ENCODE peak calls at places on chromosomes 13 and 19, in seven cellular contexts. X, N, J, S, Q, O and Y are unnamed samples.

GRCh38 chr19:50368649-50369570 is 3.5 kb upstream of the NAPSA start:
- DNase-seq in S (peak), N (peak), X (peak), Q (no peak), O (peak), J (peak), Y (peak)

GRCh38 chr13:34201050-34201913 is 383.3 kb downstream of the RFC3 start:
- DNase-seq in X (no peak), N (no peak), O (no peak), J (peak), S (peak), Q (no peak), Y (no peak)

GRCh38 chr13:32017449-32017848 is 14.1 kb upstream of the FRY start:
- DNase-seq in O (no peak), S (no peak), J (no peak), Q (no peak), X (no peak), N (no peak), Y (no peak)

GRCh38 chr13:23509781-23510543 is 60.2 kb upstream of the TNFRSF19 start:
- DNase-seq in O (no peak), J (no peak), N (no peak), Q (no peak), S (peak), X (peak), Y (no peak)

GRCh38 chr19:47615714-47616113 is 6.8 kb downstream of the BICRA start:
- DNase-seq in S (no peak), Q (no peak), N (no peak), J (no peak), X (no peak), O (no peak), Y (no peak)

GRCh38 chr19:35135389-35135909 is 590 bp upstream of the LGI4 start:
- DNase-seq in O (peak), J (peak), Q (no peak), S (peak), N (peak), X (peak), Y (peak)

GRCh38 chr19:22422220-22422619 is at the start of gene ZNF98:
- DNase-seq in S (no peak), J (peak), Q (no peak), N (no peak), O (no peak), X (no peak), Y (no peak)

GRCh38 chr13:93708323-93709075 is 481.9 kb downstream of the GPC6 start:
- DNase-seq in O (no peak), Q (no peak), X (no peak), N (no peak), J (no peak), S (no peak), Y (no peak)

GRCh38 chr13:79869326-79869725 is 388.4 kb downstream of the NDFIP2 start:
- DNase-seq in X (no peak), N (no peak), O (no peak), J (no peak), S (peak), Q (no peak), Y (no peak)

GRCh38 chr19:13010038-13010991 is 15.0 kb downstream of the NFIX start:
- DNase-seq in S (no peak), O (no peak), Q (no peak), X (no peak), N (no peak), J (peak), Y (no peak)

GRCh38 chr13:22596157-22596863 is 584.5 kb upstream of the SGCG start:
- DNase-seq in S (no peak), J (no peak), N (no peak), X (peak), O (no peak), Q (no peak), Y (no peak)

GRCh38 chr13:95624020-95624419 is 20.5 kb downstream of the DZIP1 start:
- DNase-seq in X (peak), J (no peak), Q (no peak), O (peak), S (peak), N (no peak), Y (no peak)

GRCh38 chr19:30163663-30164062 is 208.5 kb upstream of the ZNF536 start:
- DNase-seq in O (no peak), N (no peak), J (no peak), Q (no peak), X (no peak), S (no peak), Y (no peak)

GRCh38 chr13:97141564-97142005 is 80.5 kb upstream of the MBNL2 start:
- DNase-seq in S (peak), X (peak), N (peak), Q (peak), J (no peak), O (peak), Y (peak)

GRCh38 chr19:34408421-34408820 is 4.2 kb downstream of the PDCD2L start:
- DNase-seq in O (no peak), Q (no peak), J (no peak), X (no peak), S (no peak), N (no peak), Y (no peak)

GRCh38 chr13:98299954-98300350 is 122.9 kb upstream of the RNF113B start:
- DNase-seq in S (no peak), J (no peak), Q (no peak), X (no peak), N (no peak), O (no peak), Y (no peak)

GRCh38 chr13:39886336-39886735 is 230.9 kb downstream of the COG6 start:
- DNase-seq in Q (no peak), S (no peak), O (no peak), N (no peak), J (no peak), X (no peak), Y (no peak)

GRCh38 chr19:49347835-49348234 is 12.6 kb downstream of the CD37 start:
- DNase-seq in N (no peak), Q (no peak), S (peak), O (peak), J (no peak), X (peak), Y (peak)

GRCh38 chr13:27170521-27171243 is 929 bp downstream of the USP12 start:
- DNase-seq in X (peak), J (peak), S (no peak), N (peak), Q (no peak), O (peak), Y (peak)

GRCh38 chr13:32811297-32811800 is 204.9 kb upstream of the KL start:
- DNase-seq in O (peak), N (no peak), J (no peak), S (no peak), X (no peak), Q (no peak), Y (no peak)

GRCh38 chr19:7652061-7652641 is 15.2 kb downstream of the STXBP2 start:
- DNase-seq in J (peak), Q (peak), X (peak), S (peak), O (peak), N (peak), Y (peak)

GRCh38 chr19:42125536-42125935 is 6.7 kb downstream of the POU2F2 start:
- DNase-seq in Q (no peak), J (no peak), X (no peak), N (no peak), O (no peak), S (no peak), Y (no peak)

GRCh38 chr13:44259045-44260042 is 114.3 kb upstream of the SERP2 start:
- DNase-seq in Q (no peak), S (peak), J (no peak), O (no peak), N (peak), X (no peak), Y (no peak)

GRCh38 chr19:13079542-13079986 is 23.1 kb downstream of the LYL1 start:
- DNase-seq in N (no peak), X (no peak), O (no peak), S (peak), Q (no peak), J (peak), Y (no peak)

GRCh38 chr13:44686478-44687071 is 110.4 kb upstream of the TSC22D1 start:
- DNase-seq in X (no peak), O (no peak), N (no peak), J (no peak), Q (no peak), S (no peak), Y (no peak)

GRCh38 chr13:38844581-38844980 is 146.1 kb downstream of the STOML3 start:
- DNase-seq in O (no peak), Q (no peak), J (no peak), S (no peak), N (no peak), X (no peak), Y (no peak)

GRCh38 chr19:737591-738093 is 13.3 kb upstream of the MISP start:
- DNase-seq in Q (no peak), S (peak), J (no peak), X (peak), N (no peak), O (peak), Y (peak)

GRCh38 chr13:49400755-49401659 is 42.9 kb downstream of the CAB39L start:
- DNase-seq in S (peak), X (peak), J (peak), Q (no peak), O (peak), N (peak), Y (no peak)

GRCh38 chr13:48255954-48256353 is 22.9 kb downstream of the ITM2B start:
- DNase-seq in O (no peak), S (no peak), Q (no peak), X (no peak), J (no peak), N (no peak), Y (no peak)

GRCh38 chr19:14073925-14074838 is 1.6 kb downstream of the MISP3 start:
- DNase-seq in S (peak), N (no peak), X (peak), J (no peak), Q (no peak), O (no peak), Y (no peak)

GRCh38 chr13:67228909-67229308 is 1.2 kb downstream of the PCDH9 start:
- DNase-seq in S (peak), Q (no peak), X (no peak), O (no peak), N (no peak), J (no peak), Y (no peak)

GRCh38 chr19:9903341-9903740 is 33.0 kb downstream of the OLFM2 start:
- DNase-seq in O (no peak), N (no peak), Q (no peak), X (no peak), S (no peak), J (no peak), Y (no peak)

GRCh38 chr19:49339364-49340068 is 4.3 kb downstream of the CD37 start:
- DNase-seq in J (peak), X (peak), S (peak), N (peak), O (peak), Q (no peak), Y (no peak)

GRCh38 chr13:35092751-35093150 is 150.7 kb downstream of the NBEA start:
- DNase-seq in S (no peak), N (no peak), Q (no peak), O (no peak), J (no peak), X (no peak), Y (no peak)

GRCh38 chr19:37009871-37010270 is 68.4 kb upstream of the ZNF420 start:
- DNase-seq in N (no peak), S (no peak), X (no peak), J (no peak), Q (no peak), O (no peak), Y (no peak)

GRCh38 chr13:48859168-48860105 is 116.3 kb upstream of the FNDC3A start:
- DNase-seq in J (no peak), S (no peak), N (no peak), O (no peak), X (no peak), Q (no peak), Y (no peak)

GRCh38 chr19:53541971-53542370 is 4.0 kb downstream of the ZNF331 start:
- DNase-seq in N (no peak), J (no peak), S (no peak), O (no peak), X (no peak), Q (no peak), Y (no peak)

GRCh38 chr13:79392882-79393563 is 13.0 kb downstream of the RBM26 start:
- DNase-seq in O (no peak), N (no peak), J (no peak), X (no peak), S (peak), Q (no peak), Y (no peak)

GRCh38 chr13:100543872-100544602 is 44.6 kb downstream of the GGACT start:
- DNase-seq in Q (no peak), O (no peak), N (no peak), J (no peak), X (no peak), S (no peak), Y (no peak)

GRCh38 chr19:8209111-8209964 is at the start of gene CERS4:
- DNase-seq in O (peak), J (peak), N (peak), X (peak), Q (peak), S (peak), Y (peak)

GRCh38 chr19:4121815-4122214 is 2.1 kb downstream of the MAP2K2 start:
- DNase-seq in J (no peak), N (no peak), Q (no peak), S (no peak), O (no peak), X (no peak), Y (no peak)

GRCh38 chr19:4120933-4121612 is 2.8 kb downstream of the MAP2K2 start:
- DNase-seq in Q (no peak), X (no peak), J (no peak), N (no peak), S (no peak), O (no peak), Y (no peak)

GRCh38 chr19:4123615-4124568 is at the start of gene MAP2K2:
- DNase-seq in Q (peak), X (peak), O (peak), S (peak), J (peak), N (peak), Y (peak)

GRCh38 chr19:4122480-4122879 is 1.4 kb downstream of the MAP2K2 start:
- DNase-seq in O (no peak), X (no peak), J (no peak), Q (no peak), S (no peak), N (no peak), Y (no peak)

GRCh38 chr19:4124638-4125037 is 716 bp upstream of the MAP2K2 start:
- DNase-seq in N (no peak), S (no peak), O (peak), J (no peak), Q (no peak), X (no peak), Y (no peak)
- H3K4me3 ChIP-seq in N (no peak), S (no peak), O (peak), J (peak), Q (peak), X (peak), Y (peak)

GRCh38 chr19:44072543-44073401 is 813 bp downstream of the ZNF284 start:
- DNase-seq in S (no peak), O (no peak), N (no peak), Q (no peak), J (no peak), X (no peak), Y (peak)
- TF ChIP-seq CTCF in S (peak), O (no peak), N (no peak), Q (no peak), J (no peak), X (no peak), Y (no peak)

GRCh38 chr19:39142655-39143054 is 17.1 kb downstream of the PAK4 start:
- DNase-seq in J (no peak), Q (no peak), O (no peak), N (no peak), S (no peak), X (no peak), Y (no peak)

GRCh38 chr19:39139305-39140194 is 14.0 kb downstream of the PAK4 start:
- DNase-seq in Q (no peak), X (peak), O (peak), N (no peak), S (no peak), J (no peak), Y (peak)

GRCh38 chr19:39141929-39142328 is 16.3 kb downstream of the PAK4 start:
- DNase-seq in Q (no peak), N (no peak), J (no peak), O (no peak), S (no peak), X (no peak), Y (no peak)

GRCh38 chr19:39140195-39140516 is 14.6 kb downstream of the PAK4 start:
- DNase-seq in S (no peak), J (no peak), Q (no peak), X (no peak), O (no peak), N (no peak), Y (no peak)

DNA sequence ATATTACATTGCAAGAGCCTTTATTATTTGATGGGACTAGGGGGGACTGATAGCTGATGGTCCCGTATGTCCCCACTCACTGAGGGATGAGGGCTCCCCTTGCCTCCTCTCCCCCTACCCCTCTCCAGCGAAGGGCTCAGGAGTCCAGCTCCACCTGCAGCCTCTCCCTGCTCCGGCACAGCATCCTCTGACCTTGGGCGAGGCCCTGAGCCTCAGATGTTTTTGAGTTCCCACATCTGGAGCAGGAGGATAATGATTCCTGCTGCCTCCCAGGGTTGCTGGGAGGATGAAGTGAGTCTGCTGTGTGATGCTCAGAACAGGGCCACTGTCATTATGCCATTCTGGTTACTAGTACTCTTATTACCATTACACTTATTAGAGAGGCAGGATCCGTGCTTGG is 15.0 kb downstream of the PAK4 start:
- DNase-seq in N (no peak), S (no peak), Q (no peak), X (no peak), J (no peak), O (no peak), Y (no peak)
- H3K27ac ChIP-seq in N (no peak), S (no peak), Q (no peak), X (peak), J (no peak), O (no peak), Y (peak)

DNA sequence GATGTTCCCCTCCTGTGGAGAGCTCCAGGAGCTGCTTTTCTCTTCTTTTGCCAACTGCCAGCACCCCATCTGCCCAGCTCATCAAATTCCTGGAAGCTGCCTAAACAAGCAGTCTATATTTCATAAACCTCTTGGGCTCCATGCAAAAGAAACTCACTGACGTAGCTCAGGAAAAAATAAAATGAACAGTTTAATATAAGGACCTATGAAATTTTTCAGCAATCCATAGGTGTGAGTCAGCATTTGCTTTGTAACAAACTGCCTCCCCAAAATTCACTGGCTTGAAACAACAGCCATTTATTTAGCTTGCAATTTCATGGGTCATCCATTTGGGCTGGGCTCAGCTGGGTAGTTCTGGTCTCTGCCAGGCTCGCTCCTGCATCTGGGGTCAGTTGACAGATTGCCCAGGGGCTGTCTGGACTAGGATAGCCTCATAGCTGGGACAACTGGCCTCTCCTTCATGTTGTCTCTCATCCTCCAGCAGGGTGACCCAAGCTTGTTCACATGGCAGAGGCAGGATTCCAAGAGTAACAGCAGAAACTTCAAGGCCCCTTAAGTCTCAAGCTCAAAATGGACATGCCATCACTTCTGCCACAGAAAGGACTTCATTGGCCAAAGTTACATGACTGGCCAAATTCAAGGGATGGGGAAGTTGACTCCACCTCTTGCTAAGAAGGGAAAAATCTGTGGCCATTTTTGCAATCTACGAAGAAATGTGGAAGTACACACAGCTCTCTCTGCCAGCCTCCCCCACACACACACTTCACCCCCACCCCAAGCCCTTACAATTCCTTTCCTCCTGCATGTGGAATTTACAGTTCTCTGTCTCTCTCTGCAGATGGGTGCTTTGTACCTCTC is 7.9 kb upstream of the PVR start:
- DNase-seq in J (no peak), X (no peak), N (no peak), O (no peak), S (peak), Q (no peak), Y (no peak)
- H3K4me3 ChIP-seq in J (no peak), X (no peak), N (no peak), O (no peak), S (no peak), Q (no peak), Y (no peak)

DNA sequence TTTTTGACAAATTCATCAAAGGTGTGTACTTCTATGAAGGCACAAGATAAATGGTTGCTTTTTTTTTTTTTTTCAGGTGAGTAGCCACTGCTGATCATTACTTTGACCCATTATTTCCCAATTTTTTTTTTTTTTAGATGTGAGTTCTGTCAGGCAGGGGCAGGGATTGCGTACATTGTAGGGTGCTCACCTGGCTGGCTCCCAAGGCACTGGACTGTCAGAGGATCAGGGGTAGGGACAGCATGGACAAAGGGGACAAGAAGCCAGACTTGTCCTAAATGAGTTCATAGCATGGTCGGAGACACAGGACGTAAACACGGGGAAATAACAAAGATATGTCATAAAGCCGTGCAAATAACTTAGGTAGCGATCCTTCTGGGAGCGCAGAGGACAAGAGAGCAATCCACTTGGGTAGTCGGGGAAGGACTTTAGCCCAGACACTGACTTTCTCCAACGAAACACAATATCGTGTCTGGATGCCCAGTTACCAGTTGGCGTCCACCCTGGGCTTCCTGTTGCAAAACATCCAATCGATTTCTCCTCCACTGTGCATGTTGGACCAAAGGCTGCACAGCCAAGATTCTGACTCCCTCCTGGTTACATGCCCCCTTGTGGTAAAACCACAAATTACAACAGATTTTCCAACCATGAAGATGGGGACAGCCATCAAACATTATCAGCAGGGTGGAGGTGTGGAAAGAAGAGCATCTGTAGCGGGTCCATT is 27.5 kb upstream of the KATNAL1 start:
- DNase-seq in X (peak), N (no peak), S (peak), J (no peak), Q (no peak), O (peak), Y (peak)
- TF ChIP-seq CTCF in X (peak), N (no peak), S (peak), J (peak), Q (peak), O (peak), Y (peak)

GRCh38 chr19:4009990-4010807 is 2.7 kb downstream of the PIAS4 start:
- DNase-seq in J (no peak), S (peak), X (no peak), Q (no peak), O (no peak), N (no peak), Y (peak)
- H3K27ac ChIP-seq in J (no peak), S (peak), X (peak), Q (peak), O (no peak), N (no peak), Y (peak)

GRCh38 chr19:28469544-28469943 is 743.4 kb downstream of the UQCRFS1 start:
- DNase-seq in Q (no peak), J (no peak), S (no peak), O (no peak), X (no peak), N (no peak), Y (no peak)
- H3K4me3 ChIP-seq in Q (no peak), J (no peak), S (no peak), O (no peak), X (no peak), N (no peak), Y (no peak)